ENCODE peak calls at places on chromosome 3, in six cellular contexts. J, Z, A, V, X and Q are unnamed samples.

GRCh38 chr3:54120657-54121403 is 1.5 kb upstream of the CACNA2D3 start:
- DNase-seq in J (no peak), Z (no peak), A (no peak), V (peak), X (peak), Q (no peak)

GRCh38 chr3:149247929-149248691 is 26.5 kb upstream of the CP start:
- DNase-seq in J (no peak), Z (no peak), A (no peak), V (no peak), X (no peak), Q (no peak)

GRCh38 chr3:150662410-150663200 is 41.1 kb downstream of the ERICH6 start:
- DNase-seq in J (no peak), Z (no peak), A (no peak), V (no peak), X (no peak), Q (no peak)

GRCh38 chr3:177875786-177876476 is 660.3 kb upstream of the KCNMB2 start:
- DNase-seq in J (no peak), Z (no peak), A (no peak), V (no peak), X (no peak), Q (no peak)

GRCh38 chr3:42489937-42490227 is 12.6 kb upstream of the VIPR1 start:
- DNase-seq in J (no peak), Z (no peak), A (no peak), V (no peak), X (no peak), Q (no peak)

GRCh38 chr3:125351814-125352456 is 23.2 kb downstream of the ZNF148 start:
- DNase-seq in J (no peak), Z (no peak), A (no peak), V (no peak), X (no peak), Q (no peak)

GRCh38 chr3:169044341-169045113 is 619.0 kb downstream of the MECOM start:
- DNase-seq in J (no peak), Z (no peak), A (no peak), V (no peak), X (peak), Q (no peak)

GRCh38 chr3:94303897-94304296 is 241.0 kb downstream of the NSUN3 start:
- DNase-seq in J (peak), Z (peak), A (no peak), V (peak), X (no peak), Q (no peak)

GRCh38 chr3:9279959-9280358 is 30.5 kb upstream of the SRGAP3 start:
- DNase-seq in J (no peak), Z (no peak), A (no peak), V (no peak), X (peak), Q (peak)

GRCh38 chr3:185715091-185715490 is 109.8 kb downstream of the IGF2BP2 start:
- DNase-seq in J (no peak), Z (no peak), A (no peak), V (no peak), X (no peak), Q (peak)

GRCh38 chr3:50154840-50155490 is at the start of gene SEMA3F:
- DNase-seq in J (no peak), Z (peak), A (no peak), V (peak), X (peak), Q (peak)
- TF ChIP-seq POLR2A in J (no peak), Z (no peak), A (no peak), V (peak), X (peak), Q (peak)

GRCh38 chr3:190514163-190515153 is 573 bp downstream of the IL1RAP start:
- DNase-seq in J (peak), Z (peak), A (no peak), V (peak), X (peak), Q (peak)

GRCh38 chr3:190516416-190516815 is 2.5 kb downstream of the IL1RAP start:
- DNase-seq in J (no peak), Z (no peak), A (no peak), V (no peak), X (no peak), Q (no peak)

GRCh38 chr3:190517696-190518095 is 3.8 kb downstream of the IL1RAP start:
- DNase-seq in J (no peak), Z (no peak), A (no peak), V (no peak), X (peak), Q (peak)

GRCh38 chr3:190512666-190513065 is 1.2 kb upstream of the IL1RAP start:
- DNase-seq in J (no peak), Z (no peak), A (no peak), V (no peak), X (no peak), Q (no peak)

GRCh38 chr3:190513409-190514162 is at the start of gene IL1RAP:
- DNase-seq in J (peak), Z (peak), A (peak), V (peak), X (peak), Q (peak)
- TF ChIP-seq POLR2A in J (peak), Z (no peak), A (peak), V (no peak), X (peak), Q (peak)

GRCh38 chr3:142595951-142596725 is at the start of gene PLS1:
- DNase-seq in J (peak), Z (peak), A (peak), V (peak), X (peak), Q (peak)
- TF ChIP-seq POLR2A in J (no peak), Z (no peak), A (peak), V (no peak), X (peak), Q (peak)

DNA sequence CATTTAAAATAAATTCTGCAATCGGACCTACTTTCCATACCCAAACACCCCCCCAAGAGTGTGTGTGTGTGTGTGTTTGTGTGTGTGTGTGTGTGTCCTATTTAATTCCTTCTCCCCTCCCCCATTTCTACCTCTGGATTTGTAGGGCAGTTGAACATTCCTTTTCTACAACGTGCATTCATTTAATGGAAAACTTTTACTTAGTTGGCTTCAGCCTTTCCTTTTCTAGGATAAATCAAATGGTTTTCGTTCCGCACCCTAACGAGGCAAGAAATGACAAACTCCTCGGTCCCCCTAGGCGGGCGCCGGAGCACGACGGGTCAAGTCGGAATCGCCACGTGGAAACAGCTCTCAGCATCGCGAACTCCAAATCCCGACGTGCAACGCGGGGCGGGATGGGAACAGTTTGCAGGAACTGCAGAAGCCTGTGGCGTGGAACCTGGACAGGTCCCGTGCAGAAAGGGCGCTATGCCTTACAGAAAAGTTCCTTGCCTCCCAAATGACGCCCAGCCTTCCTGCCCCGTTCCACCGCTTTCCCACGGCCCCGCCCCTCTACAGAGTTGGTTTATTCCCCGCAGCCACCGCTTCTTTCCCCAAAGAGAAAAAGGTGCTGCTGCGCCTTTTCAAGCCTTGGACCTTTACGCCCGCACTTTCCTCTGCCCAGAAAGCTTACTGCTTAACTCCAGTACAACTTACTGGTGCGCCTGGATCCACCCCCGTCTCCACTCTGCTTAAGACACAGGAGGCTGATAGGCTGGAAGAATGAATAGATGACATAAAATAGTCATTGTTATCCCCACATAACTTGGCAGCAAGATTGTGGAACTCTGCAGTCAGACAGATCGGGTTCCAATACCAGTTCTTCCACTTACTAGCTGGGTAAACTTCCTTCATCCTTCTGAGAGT is 1.1 kb upstream of the EIF2B5 start:
- DNase-seq in J (peak), Z (peak), A (peak), V (peak), X (peak), Q (peak)
- TF ChIP-seq POLR2A in J (no peak), Z (no peak), A (peak), V (peak), X (peak), Q (peak)

GRCh38 chr3:187139126-187139894 is at the start of gene RPL39L:
- DNase-seq in J (peak), Z (peak), A (no peak), V (peak), X (peak), Q (peak)
- TF ChIP-seq POLR2A in J (no peak), Z (no peak), A (no peak), V (no peak), X (peak), Q (peak)

GRCh38 chr3:157067114-157067513 is 92.8 kb downstream of the CCNL1 start:
- DNase-seq in J (no peak), Z (no peak), A (no peak), V (no peak), X (no peak), Q (no peak)

GRCh38 chr3:157063926-157064325 is 96.0 kb downstream of the CCNL1 start:
- DNase-seq in J (no peak), Z (no peak), A (no peak), V (no peak), X (no peak), Q (no peak)

GRCh38 chr3:157066335-157067071 is 93.4 kb downstream of the CCNL1 start:
- DNase-seq in J (no peak), Z (no peak), A (no peak), V (no peak), X (no peak), Q (no peak)

GRCh38 chr3:157064402-157064801 is 95.5 kb downstream of the CCNL1 start:
- DNase-seq in J (peak), Z (no peak), A (no peak), V (no peak), X (no peak), Q (no peak)

GRCh38 chr3:157065201-157065600 is 94.7 kb downstream of the CCNL1 start:
- DNase-seq in J (no peak), Z (no peak), A (no peak), V (no peak), X (no peak), Q (no peak)
- TF ChIP-seq POLR2A in J (no peak), Z (no peak), A (no peak), V (no peak), X (no peak), Q (no peak)

GRCh38 chr3:50503504-50503903 is at the start of gene CACNA2D2:
- DNase-seq in J (peak), Z (peak), A (peak), V (peak), X (peak), Q (no peak)
- TF ChIP-seq POLR2A in J (no peak), Z (no peak), A (peak), V (peak), X (peak), Q (peak)

GRCh38 chr3:38454884-38455638 is 1.4 kb downstream of the ACVR2B start:
- DNase-seq in J (peak), Z (peak), A (no peak), V (peak), X (peak), Q (peak)
- TF ChIP-seq POLR2A in J (no peak), Z (no peak), A (peak), V (peak), X (peak), Q (no peak)

GRCh38 chr3:11271986-11272904 is at the start of gene ATG7:
- DNase-seq in J (peak), Z (peak), A (peak), V (peak), X (peak), Q (peak)
- TF ChIP-seq POLR2A in J (peak), Z (no peak), A (no peak), V (peak), X (peak), Q (peak)